ENCODE peak calls at places on chromosomes 3 and 15, in six cellular contexts. G is thoracic aorta, J is tibial nerve, N is left lung, V is right atrium auricular region, T is astrocyte of the spinal cord. Z is an unnamed sample.

GRCh38 chr3:105598047-105598796 is 231.5 kb downstream of the ALCAM start:
- DNase-seq in J (no peak), V (no peak), G (no peak), N (no peak), T (peak), Z (peak)

GRCh38 chr15:61621146-61621545 is 392.0 kb upstream of the RORA start:
- DNase-seq in T (no peak), J (no peak), V (no peak), G (no peak), N (no peak), Z (peak)

GRCh38 chr15:63973212-63974009 is 72.9 kb downstream of the DAPK2 start:
- DNase-seq in J (no peak), N (no peak), V (peak), G (no peak), T (peak), Z (peak)

GRCh38 chr15:74386496-74387140 is 19.2 kb upstream of the CYP11A1 start:
- DNase-seq in V (no peak), G (no peak), N (peak), T (no peak), J (no peak), Z (no peak)

GRCh38 chr15:31160297-31160696 is 58.8 kb upstream of the TRPM1 start:
- DNase-seq in G (no peak), T (no peak), V (peak), J (no peak), N (no peak), Z (no peak)

GRCh38 chr3:106765342-106765741 is 611.9 kb upstream of the CCDC54 start:
- DNase-seq in T (peak), J (no peak), G (no peak), V (no peak), N (no peak), Z (peak)

GRCh38 chr15:52178765-52179164 is 12.4 kb downstream of the GNB5 start:
- DNase-seq in G (no peak), V (no peak), T (peak), N (no peak), J (no peak), Z (peak)

GRCh38 chr15:98754283-98755022 is 106.1 kb downstream of the IGF1R start:
- DNase-seq in V (no peak), N (no peak), J (no peak), T (peak), G (no peak), Z (peak)

GRCh38 chr15:67366904-67367303 is 112.3 kb downstream of the IQCH start:
- DNase-seq in G (no peak), J (no peak), T (no peak), V (no peak), N (no peak), Z (no peak)

GRCh38 chr3:52025453-52025852 is 29.8 kb upstream of the RPL29 start:
- DNase-seq in G (no peak), T (no peak), V (no peak), N (no peak), J (no peak), Z (no peak)

GRCh38 chr15:39171944-39172368 is 408.9 kb upstream of the THBS1 start:
- DNase-seq in J (peak), V (peak), G (no peak), T (peak), N (no peak), Z (peak)

GRCh38 chr3:33660035-33660434 is 58.0 kb downstream of the CLASP2 start:
- DNase-seq in N (no peak), V (no peak), T (peak), J (no peak), G (no peak), Z (no peak)
- H3K4me3 ChIP-seq in N (no peak), V (peak), T (no peak), J (peak), G (peak), Z (no peak)

GRCh38 chr15:78855746-78856145 is 16.9 kb upstream of the MORF4L1 start:
- DNase-seq in J (no peak), T (no peak), N (no peak), G (no peak), V (no peak), Z (peak)

GRCh38 chr15:78854973-78855372 is 17.7 kb upstream of the MORF4L1 start:
- DNase-seq in N (no peak), G (no peak), V (no peak), T (no peak), J (no peak), Z (no peak)

GRCh38 chr15:78859971-78860733 is 12.5 kb upstream of the MORF4L1 start:
- DNase-seq in N (peak), V (peak), T (peak), G (peak), J (no peak), Z (peak)
- TF ChIP-seq CTCF in N (peak), V (peak), T (peak), G (peak), J (peak), Z (peak)

DNA sequence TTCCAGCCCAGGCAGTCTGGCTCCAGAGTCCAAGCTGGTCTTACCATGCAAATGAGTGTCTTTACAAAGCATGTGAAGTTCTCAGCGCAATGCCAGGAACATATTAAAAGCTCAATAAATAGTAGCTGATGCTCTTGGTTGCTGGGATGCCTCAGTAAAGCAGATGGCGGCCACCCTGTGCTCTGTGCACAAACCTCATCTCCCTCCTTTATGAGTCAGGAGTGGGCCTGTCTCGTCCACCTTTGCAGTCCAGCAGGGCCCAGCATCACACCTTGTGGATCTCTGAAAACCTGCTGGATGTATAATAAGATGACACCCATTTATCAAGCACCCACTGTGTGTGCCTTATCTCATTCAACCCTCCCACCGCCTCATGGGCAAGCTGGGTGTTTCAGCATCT is 42.7 kb downstream of the FAM174B start:
- DNase-seq in N (no peak), V (no peak), J (no peak), G (no peak), T (no peak), Z (no peak)
- H3K4me3 ChIP-seq in N (no peak), V (no peak), J (no peak), G (no peak), T (no peak), Z (no peak)

GRCh38 chr15:49644364-49644794 is 23.5 kb downstream of the DTWD1 start:
- DNase-seq in T (no peak), J (no peak), V (no peak), N (no peak), G (no peak), Z (no peak)

GRCh38 chr15:49646891-49647290 is 26.0 kb downstream of the DTWD1 start:
- DNase-seq in G (no peak), N (no peak), J (no peak), T (no peak), V (no peak), Z (no peak)

GRCh38 chr15:49645277-49645676 is 24.4 kb downstream of the DTWD1 start:
- DNase-seq in N (no peak), T (no peak), G (no peak), J (no peak), V (no peak), Z (no peak)

GRCh38 chr15:49649987-49650386 is 29.1 kb downstream of the DTWD1 start:
- DNase-seq in T (no peak), V (no peak), J (no peak), G (no peak), N (no peak), Z (peak)

DNA sequence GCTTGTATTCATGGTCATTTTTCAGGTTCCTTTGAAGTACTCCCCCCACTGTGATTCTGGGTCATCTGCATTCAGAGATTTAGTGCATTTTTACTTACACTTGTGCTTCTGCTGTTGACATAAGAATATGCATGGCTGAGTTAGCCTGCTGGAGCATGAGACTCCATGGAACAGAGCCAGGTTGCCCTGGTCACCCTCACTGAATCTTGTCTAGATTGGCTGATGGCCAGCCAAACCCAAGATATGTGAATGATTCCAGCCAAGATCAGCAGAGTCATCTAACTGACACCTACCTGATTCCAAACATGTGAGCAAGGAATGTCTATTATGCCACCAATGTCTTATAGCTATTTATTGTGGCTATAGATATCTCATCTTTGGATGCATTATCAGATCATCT is 25.1 kb downstream of the DTWD1 start:
- DNase-seq in N (no peak), J (no peak), T (peak), G (no peak), V (no peak), Z (peak)
- TF ChIP-seq CTCF in N (no peak), J (no peak), T (no peak), G (no peak), V (no peak), Z (no peak)

GRCh38 chr3:152376351-152377183 is 107.8 kb downstream of the MBNL1 start:
- DNase-seq in T (peak), J (no peak), V (no peak), G (no peak), N (no peak), Z (peak)
- H3K4me3 ChIP-seq in T (no peak), J (no peak), V (no peak), G (peak), N (no peak), Z (no peak)